ENCODE peak calls at places on chromosomes 16 and 17, in five cellular contexts. U is cardiac muscle cell; J is CD8-positive, alpha-beta memory T cell; L is upper lobe of left lung; G is heart left ventricle. I is an unnamed sample. For H3K4me1, the result is how much of the 10 kb centered on the place peaks cover.

GRCh38 chr17:45888392-45888791 is 6.0 kb upstream of the MAPT start:
- DNase-seq in J (no peak), G (no peak), U (no peak), L (no peak), I (no peak)

GRCh38 chr17:1732241-1733046 is 7.9 kb downstream of the WDR81 start:
- DNase-seq in G (no peak), U (no peak), L (no peak), J (no peak), I (no peak)

GRCh38 chr16:24348511-24349290 is 92.6 kb downstream of the CACNG3 start:
- DNase-seq in U (peak), J (no peak), L (no peak), G (no peak), I (no peak)

GRCh38 chr16:82758904-82759303 is 132.1 kb downstream of the CDH13 start:
- DNase-seq in G (no peak), U (no peak), J (no peak), L (no peak), I (no peak)

GRCh38 chr17:63595132-63595531 is 5.6 kb upstream of the TACO1 start:
- DNase-seq in U (no peak), J (no peak), L (no peak), G (no peak), I (no peak)

GRCh38 chr16:80583466-80583865 is 42.7 kb downstream of the DYNLRB2 start:
- DNase-seq in G (no peak), L (no peak), U (no peak), J (no peak), I (no peak)

GRCh38 chr16:84069540-84069939 is 26.9 kb upstream of the SLC38A8 start:
- DNase-seq in J (no peak), L (no peak), U (no peak), G (no peak), I (no peak)

GRCh38 chr17:64146418-64147109 is 16.6 kb upstream of the ERN1 start:
- DNase-seq in U (peak), G (peak), J (peak), L (peak), I (peak)

GRCh38 chr17:6195123-6195522 is 124.9 kb downstream of the WSCD1 start:
- DNase-seq in L (no peak), G (no peak), U (no peak), J (no peak), I (no peak)

GRCh38 chr16:57102888-57103879 is 10.8 kb downstream of the CPNE2 start:
- DNase-seq in L (no peak), J (no peak), G (no peak), U (no peak), I (no peak)

GRCh38 chr17:50051082-50051576 is 4.8 kb upstream of the ITGA3 start:
- DNase-seq in L (peak), J (peak), U (no peak), G (no peak), I (no peak)

GRCh38 chr17:32546031-32546444 is 59.2 kb downstream of the CDK5R1 start:
- DNase-seq in U (no peak), J (no peak), G (no peak), L (no peak), I (no peak)

GRCh38 chr16:22353933-22354541 is 20.4 kb downstream of the CDR2 start:
- DNase-seq in L (no peak), U (no peak), J (no peak), G (no peak), I (no peak)

GRCh38 chr17:41140360-41141132 is at the start of gene KRTAP4-6:
- DNase-seq in U (no peak), L (no peak), G (no peak), J (no peak), I (no peak)

GRCh38 chr17:73342549-73343167 is 30.9 kb upstream of the CDC42EP4 start:
- DNase-seq in G (no peak), L (no peak), U (no peak), J (no peak), I (no peak)

GRCh38 chr16:77995843-77996455 is 26.4 kb upstream of the CLEC3A start:
- DNase-seq in J (no peak), L (no peak), G (no peak), U (no peak), I (no peak)

GRCh38 chr17:21218101-21218500 is 4.1 kb upstream of the TMEM11 start:
- DNase-seq in G (no peak), L (no peak), J (peak), U (peak), I (no peak)

GRCh38 chr16:86865866-86866675 is 287.7 kb downstream of the FOXL1 start:
- DNase-seq in J (no peak), G (peak), U (peak), L (no peak), I (no peak)

GRCh38 chr17:72199256-72199655 is 78.4 kb downstream of the SOX9 start:
- DNase-seq in J (no peak), G (no peak), L (no peak), U (no peak), I (no peak)

GRCh38 chr17:41333098-41333497 is 17.5 kb downstream of the KRT33A start:
- DNase-seq in L (no peak), J (no peak), G (no peak), U (no peak), I (no peak)

GRCh38 chr16:75710344-75710743 is 9.1 kb upstream of the DUXB start:
- DNase-seq in L (no peak), U (no peak), G (no peak), J (no peak), I (no peak)

GRCh38 chr17:70820276-70820675 is 650.9 kb downstream of the KCNJ2 start:
- DNase-seq in U (no peak), L (no peak), G (no peak), J (no peak), I (no peak)

GRCh38 chr17:1197781-1198490 is 18.2 kb upstream of the ABR start:
- DNase-seq in U (no peak), L (peak), G (peak), J (peak), I (peak)

GRCh38 chr16:363110-364090 is 6.9 kb downstream of the MRPL28 start:
- DNase-seq in U (no peak), G (no peak), L (no peak), J (no peak), I (no peak)

GRCh38 chr17:31508310-31509094 is 117.0 kb downstream of the RAB11FIP4 start:
- DNase-seq in G (no peak), L (no peak), U (peak), J (peak), I (peak)

GRCh38 chr16:58513874-58514273 is 1.4 kb upstream of the SETD6 start:
- DNase-seq in U (no peak), L (no peak), G (no peak), J (no peak), I (no peak)

GRCh38 chr16:86664518-86665318 is 86.4 kb downstream of the FOXL1 start:
- DNase-seq in G (no peak), L (no peak), J (no peak), U (no peak), I (peak)

GRCh38 chr17:81566461-81567126 is 14.4 kb upstream of the FAAP100 start:
- DNase-seq in L (peak), U (no peak), G (peak), J (no peak), I (no peak)

GRCh38 chr16:53872248-53873221 is 168.6 kb downstream of the FTO start:
- DNase-seq in L (no peak), U (no peak), J (no peak), G (no peak), I (no peak)

GRCh38 chr16:85566502-85567100 is 46.5 kb upstream of the GSE1 start:
- DNase-seq in J (no peak), G (no peak), U (peak), L (no peak), I (no peak)

GRCh38 chr16:10539793-10540192 is 40.6 kb downstream of the EMP2 start:
- DNase-seq in L (no peak), J (no peak), G (no peak), U (no peak), I (no peak)

GRCh38 chr17:50908860-50909764 is 43.0 kb upstream of the TOB1 start:
- DNase-seq in L (peak), G (peak), J (peak), U (peak), I (peak)

GRCh38 chr16:14111713-14112538 is 40.8 kb downstream of the MRTFB start:
- DNase-seq in L (peak), G (peak), J (no peak), U (no peak), I (no peak)

GRCh38 chr17:73291260-73291801 is 20.5 kb downstream of the CDC42EP4 start:
- DNase-seq in L (peak), J (no peak), G (peak), U (no peak), I (no peak)

GRCh38 chr17:43615330-43615729 is 46.4 kb downstream of the MEOX1 start:
- DNase-seq in L (no peak), J (no peak), G (no peak), U (no peak), I (no peak)

GRCh38 chr17:50634123-50634914 is at the start of gene ABCC3:
- DNase-seq in U (peak), J (no peak), G (no peak), L (peak), I (no peak)

GRCh38 chr16:68282064-68282452 is 17.7 kb downstream of the SLC7A6 start:
- DNase-seq in L (no peak), U (no peak), G (no peak), J (no peak), I (no peak)

GRCh38 chr16:68276223-68276622 is 11.9 kb downstream of the SLC7A6 start:
- DNase-seq in L (no peak), J (no peak), G (no peak), U (no peak), I (no peak)

GRCh38 chr16:68280160-68280559 is 15.8 kb downstream of the SLC7A6 start:
- DNase-seq in J (no peak), L (no peak), U (no peak), G (no peak), I (no peak)

GRCh38 chr16:68281368-68282063 is 17.2 kb downstream of the SLC7A6 start:
- DNase-seq in G (no peak), L (no peak), U (no peak), J (no peak), I (no peak)

GRCh38 chr16:68279726-68280125 is 15.4 kb downstream of the SLC7A6 start:
- DNase-seq in G (no peak), J (no peak), L (no peak), U (no peak), I (no peak)
- H3K4me1 ChIP-seq in G (under half), J (half or more), L (under half), U (under half), I (half or more)

GRCh38 chr17:7340179-7340578 is 3.9 kb downstream of the ACAP1 start:
- DNase-seq in U (no peak), G (no peak), J (no peak), L (no peak), I (no peak)
- H3K27ac ChIP-seq in U (no peak), G (no peak), J (no peak), L (no peak), I (no peak)

DNA sequence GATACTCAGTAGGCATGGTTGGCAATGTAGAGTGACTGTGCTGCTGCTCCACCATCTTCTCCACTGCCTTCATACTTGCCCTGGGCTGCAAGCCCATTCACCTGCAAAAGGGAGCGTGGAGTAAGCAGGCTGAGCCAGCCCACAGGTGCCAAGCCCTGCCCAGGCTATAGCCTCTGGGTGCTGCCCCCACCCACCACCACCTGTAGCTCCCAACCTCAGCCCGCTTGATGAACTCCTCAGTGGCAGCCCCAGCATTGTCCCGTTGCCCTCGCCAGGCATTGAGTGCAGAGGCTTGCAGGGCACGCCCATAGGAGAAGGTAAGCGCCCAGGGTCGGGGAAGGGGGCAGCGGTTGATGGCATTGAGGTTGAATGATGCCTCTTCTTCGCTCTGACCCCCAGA is 2.2 kb upstream of the PIGS start:
- DNase-seq in G (no peak), L (no peak), U (no peak), J (no peak), I (no peak)
- H3K4me1 ChIP-seq in G (under half), L (under half), U (under half), J (half or more), I (half or more)

DNA sequence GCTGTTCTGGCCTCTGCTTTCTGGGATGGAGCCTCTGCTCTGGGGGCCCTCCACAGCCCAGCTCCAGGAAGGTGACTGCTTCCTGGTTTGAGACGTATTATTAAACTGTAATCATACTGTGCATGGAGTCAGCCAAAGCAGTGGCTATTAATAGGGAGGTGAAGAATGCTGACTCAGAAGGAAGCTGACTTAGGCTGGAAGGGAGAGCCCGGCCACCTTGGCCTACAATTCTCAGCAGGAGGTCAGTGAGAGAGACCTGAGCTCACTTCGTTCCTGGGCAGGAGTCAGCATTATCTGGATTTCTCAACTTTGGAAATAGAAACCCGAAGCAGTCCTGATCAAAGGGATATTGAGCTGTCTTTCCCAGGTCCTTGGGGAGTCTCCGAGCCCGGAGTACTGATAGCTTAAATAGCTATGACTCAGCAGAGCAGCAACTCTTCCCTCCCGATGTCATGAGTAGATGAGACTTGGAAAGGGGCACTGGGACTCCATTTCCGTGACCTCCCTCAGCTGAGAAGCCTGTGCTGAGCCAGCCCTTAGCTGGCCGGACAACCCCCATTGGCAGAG is 91.8 kb downstream of the YPEL2 start:
- DNase-seq in L (no peak), G (peak), U (peak), J (no peak), I (no peak)
- H3K27ac ChIP-seq in L (peak), G (peak), U (peak), J (no peak), I (no peak)